ENCODE peak calls at places on chromosomes 13 and 19, in six cellular contexts. C, D, N, P, B and H are unnamed samples.

GRCh38 chr13:25207291-25207690 is 35.2 kb upstream of the AMER2 start:
- DNase-seq in C (no peak), D (no peak), N (no peak), P (no peak), B (no peak), H (no peak)

GRCh38 chr19:40219721-40220276 is 1.6 kb upstream of the TTC9B start:
- DNase-seq in C (no peak), D (no peak), N (peak; percentile 99), P (peak; percentile 8), B (peak; percentile 85), H (peak; percentile 67)

GRCh38 chr19:16461630-16462051 is 10.1 kb downstream of the EPS15L1 start:
- DNase-seq in C (no peak), D (no peak), N (no peak), P (no peak), B (no peak), H (no peak)

GRCh38 chr19:4049432-4049831 is 17.3 kb downstream of the ZBTB7A start:
- DNase-seq in C (no peak), D (no peak), N (no peak), P (no peak), B (no peak), H (no peak)

GRCh38 chr13:40549500-40550094 is 116.8 kb downstream of the FOXO1 start:
- DNase-seq in C (no peak), D (no peak), N (no peak), P (no peak), B (no peak), H (peak; percentile 89)

GRCh38 chr13:113002206-113002821 is 33.3 kb downstream of the MCF2L start:
- DNase-seq in C (no peak), D (no peak), N (no peak), P (peak; percentile 71), B (peak; percentile 30), H (no peak)

GRCh38 chr13:107641574-107641973 is 573.8 kb downstream of the LIG4 start:
- DNase-seq in C (no peak), D (no peak), N (no peak), P (no peak), B (no peak), H (no peak)

GRCh38 chr13:29484796-29485195 is 110.7 kb downstream of the SLC7A1 start:
- DNase-seq in C (no peak), D (no peak), N (no peak), P (no peak), B (no peak), H (no peak)

GRCh38 chr19:38539751-38540150 is 78.0 kb downstream of the MAP4K1 start:
- DNase-seq in C (no peak), D (no peak), N (no peak), P (no peak), B (no peak), H (no peak)

GRCh38 chr13:45007225-45007624 is 17.9 kb downstream of the GPALPP1 start:
- DNase-seq in C (no peak), D (no peak), N (no peak), P (no peak), B (no peak), H (no peak)

GRCh38 chr13:51823351-51823750 is 19.4 kb upstream of the DHRS12 start:
- DNase-seq in C (no peak), D (no peak), N (no peak), P (no peak), B (no peak), H (no peak)

GRCh38 chr13:88565566-88565965 is 894.4 kb downstream of the SLITRK5 start:
- DNase-seq in C (no peak), D (no peak), N (no peak), P (no peak), B (no peak), H (no peak)

GRCh38 chr13:49858183-49858856 is 65.8 kb upstream of the KPNA3 start:
- DNase-seq in C (no peak), D (no peak), N (no peak), P (no peak), B (no peak), H (peak; percentile 74)

GRCh38 chr13:31890946-31891345 is 140.6 kb upstream of the FRY start:
- DNase-seq in C (no peak), D (no peak), N (no peak), P (no peak), B (no peak), H (no peak)

GRCh38 chr13:26590951-26591350 is 33.5 kb downstream of the WASF3 start:
- DNase-seq in C (no peak), D (no peak), N (no peak), P (no peak), B (peak; percentile 10), H (no peak)

GRCh38 chr19:51688665-51689571 is 4.2 kb upstream of the SPACA6 start:
- DNase-seq in C (no peak), D (no peak), N (peak; percentile 56), P (peak; percentile 87), B (peak; percentile 59), H (peak; percentile 97)

GRCh38 chr19:50791594-50792245 is 1.5 kb downstream of the ACP4 start:
- DNase-seq in C (no peak), D (no peak), N (no peak), P (no peak), B (no peak), H (no peak)

GRCh38 chr19:35531291-35531690 is 2.0 kb upstream of the GAPDHS start:
- DNase-seq in C (no peak), D (no peak), N (no peak), P (no peak), B (no peak), H (no peak)

GRCh38 chr13:43269037-43269476 is 245.7 kb downstream of the DNAJC15 start:
- DNase-seq in C (no peak), D (no peak), N (peak; percentile 26), P (no peak), B (no peak), H (peak; percentile 83)

GRCh38 chr19:32653626-32653968 is 21.4 kb downstream of the ANKRD27 start:
- DNase-seq in C (no peak), D (no peak), N (no peak), P (no peak), B (no peak), H (no peak)

GRCh38 chr19:35807633-35808032 is 5.0 kb downstream of the PRODH2 start:
- DNase-seq in C (no peak), D (no peak), N (no peak), P (no peak), B (no peak), H (no peak)

GRCh38 chr19:17933414-17934129 is 757 bp downstream of the CCDC124 start:
- DNase-seq in C (no peak), D (no peak), N (peak; percentile 59), P (no peak), B (no peak), H (no peak)

GRCh38 chr13:97004096-97004876 is 10.0 kb upstream of the OXGR1 start:
- DNase-seq in C (no peak), D (no peak), N (no peak), P (no peak), B (peak; percentile 23), H (peak; percentile 87)

GRCh38 chr19:2623743-2624142 is 78.8 kb downstream of the GNG7 start:
- DNase-seq in C (no peak), D (no peak), N (no peak), P (no peak), B (no peak), H (no peak)

GRCh38 chr13:114115796-114116195 is 16.6 kb downstream of the RASA3 start:
- DNase-seq in C (no peak), D (no peak), N (no peak), P (no peak), B (no peak), H (peak; percentile 48)

GRCh38 chr19:30450101-30450500 is 77.9 kb downstream of the ZNF536 start:
- DNase-seq in C (no peak), D (no peak), N (no peak), P (peak; percentile 76), B (peak; percentile 48), H (peak; percentile 65)

GRCh38 chr13:45219123-45219891 is 18.5 kb upstream of the KCTD4 start:
- DNase-seq in C (no peak), D (no peak), N (no peak), P (no peak), B (peak; percentile 65), H (no peak)

GRCh38 chr13:89695343-89696257 is 1651.9 kb upstream of the MIR17HG start:
- DNase-seq in C (no peak), D (no peak), N (peak; percentile 19), P (peak; percentile 53), B (peak; percentile 81), H (peak; percentile 63)

GRCh38 chr19:39940221-39940833 is 5.9 kb upstream of the FCGBP start:
- DNase-seq in C (no peak), D (no peak), N (no peak), P (no peak), B (no peak), H (no peak)

GRCh38 chr19:2529473-2529918 is 53.6 kb downstream of the GADD45B start:
- DNase-seq in C (no peak), D (no peak), N (peak; percentile 87), P (no peak), B (no peak), H (peak; percentile 97)

GRCh38 chr19:7986321-7987083 is 18.9 kb downstream of the ELAVL1 start:
- DNase-seq in C (no peak), D (no peak), N (no peak), P (no peak), B (no peak), H (no peak)

GRCh38 chr13:110680852-110681251 is 25.1 kb downstream of the CARS2 start:
- DNase-seq in C (no peak), D (no peak), N (peak; percentile 50), P (no peak), B (peak; percentile 68), H (no peak)

GRCh38 chr19:11296264-11296663 is 304 bp downstream of the TSPAN16 start:
- DNase-seq in C (no peak), D (no peak), N (no peak), P (no peak), B (no peak), H (no peak)

GRCh38 chr13:98300956-98301641 is 124.0 kb upstream of the RNF113B start:
- DNase-seq in C (no peak), D (no peak), N (no peak), P (no peak), B (peak; percentile 70), H (peak; percentile 86)

GRCh38 chr19:35346193-35347052 is 1.3 kb upstream of the FFAR1 start:
- DNase-seq in C (peak; percentile 52), D (peak; percentile 67), N (no peak), P (no peak), B (no peak), H (no peak)

GRCh38 chr19:52322429-52322828 is 13.6 kb upstream of the ZNF610 start:
- DNase-seq in C (no peak), D (no peak), N (no peak), P (no peak), B (no peak), H (no peak)